ENCODE peak calls at places on chromosomes 5 and 9, in nine cellular contexts. One of them, this sample, is unnamed. For H3K4me1, the result is how much of the 10 kb centered on the place peaks cover.

GRCh38 chr9:68793605-68794343 is 88.7 kb downstream of the PIP5K1B start:
- DNase-seq in sigmoid colon: no peak
- DNase-seq in heart left ventricle: no peak
- DNase-seq in spleen: no peak
- DNase-seq in transverse colon: no peak
- DNase-seq in endothelial cell of umbilical vein: no peak
- DNase-seq in tibial nerve: no peak
- DNase-seq in gastrocnemius medialis: no peak
- DNase-seq in stomach: no peak
- DNase-seq in this sample: no peak

GRCh38 chr5:67246108-67246507 is 49.5 kb upstream of the CD180 start:
- DNase-seq in sigmoid colon: no peak
- DNase-seq in heart left ventricle: peak
- DNase-seq in spleen: no peak
- DNase-seq in transverse colon: no peak
- DNase-seq in endothelial cell of umbilical vein: peak
- DNase-seq in tibial nerve: no peak
- DNase-seq in gastrocnemius medialis: no peak
- DNase-seq in stomach: no peak
- DNase-seq in this sample: no peak

GRCh38 chr5:9523090-9523813 is 22.6 kb downstream of the SEMA5A start:
- DNase-seq in sigmoid colon: no peak
- DNase-seq in heart left ventricle: no peak
- DNase-seq in spleen: no peak
- DNase-seq in transverse colon: no peak
- DNase-seq in endothelial cell of umbilical vein: no peak
- DNase-seq in tibial nerve: no peak
- DNase-seq in gastrocnemius medialis: no peak
- DNase-seq in stomach: no peak
- DNase-seq in this sample: no peak

GRCh38 chr9:75378036-75378435 is 289.7 kb downstream of the OSTF1 start:
- DNase-seq in sigmoid colon: peak
- DNase-seq in heart left ventricle: peak
- DNase-seq in spleen: no peak
- DNase-seq in transverse colon: no peak
- DNase-seq in endothelial cell of umbilical vein: no peak
- DNase-seq in tibial nerve: peak
- DNase-seq in gastrocnemius medialis: peak
- DNase-seq in stomach: no peak
- DNase-seq in this sample: peak

GRCh38 chr5:140295414-140295813 is 7.5 kb downstream of the PFDN1 start:
- DNase-seq in sigmoid colon: peak
- DNase-seq in heart left ventricle: peak
- DNase-seq in spleen: no peak
- DNase-seq in transverse colon: peak
- DNase-seq in endothelial cell of umbilical vein: peak
- DNase-seq in tibial nerve: no peak
- DNase-seq in gastrocnemius medialis: peak
- DNase-seq in stomach: peak
- DNase-seq in this sample: peak

GRCh38 chr5:177471610-177472356 is 1.7 kb downstream of the DBN1 start:
- DNase-seq in sigmoid colon: peak
- DNase-seq in heart left ventricle: no peak
- DNase-seq in spleen: no peak
- DNase-seq in transverse colon: no peak
- DNase-seq in endothelial cell of umbilical vein: no peak
- DNase-seq in tibial nerve: peak
- DNase-seq in gastrocnemius medialis: no peak
- DNase-seq in stomach: no peak
- DNase-seq in this sample: no peak

GRCh38 chr5:3373391-3373790 is 222.2 kb upstream of the IRX1 start:
- DNase-seq in sigmoid colon: no peak
- DNase-seq in heart left ventricle: no peak
- DNase-seq in spleen: no peak
- DNase-seq in transverse colon: no peak
- DNase-seq in endothelial cell of umbilical vein: no peak
- DNase-seq in tibial nerve: no peak
- DNase-seq in gastrocnemius medialis: no peak
- DNase-seq in stomach: no peak
- DNase-seq in this sample: no peak

GRCh38 chr5:177336112-177336511 is 15.4 kb downstream of the LMAN2 start:
- DNase-seq in sigmoid colon: no peak
- DNase-seq in heart left ventricle: no peak
- DNase-seq in spleen: peak
- DNase-seq in transverse colon: no peak
- DNase-seq in endothelial cell of umbilical vein: peak
- DNase-seq in tibial nerve: no peak
- DNase-seq in gastrocnemius medialis: no peak
- DNase-seq in stomach: no peak
- DNase-seq in this sample: no peak

GRCh38 chr9:96140401-96141180 is 161.4 kb downstream of the HSD17B3 start:
- DNase-seq in sigmoid colon: peak
- DNase-seq in heart left ventricle: no peak
- DNase-seq in spleen: no peak
- DNase-seq in transverse colon: no peak
- DNase-seq in endothelial cell of umbilical vein: no peak
- DNase-seq in tibial nerve: no peak
- DNase-seq in gastrocnemius medialis: no peak
- DNase-seq in stomach: peak
- DNase-seq in this sample: no peak

GRCh38 chr5:150064681-150065220 is 21.6 kb downstream of the CSF1R start:
- DNase-seq in sigmoid colon: peak
- DNase-seq in heart left ventricle: no peak
- DNase-seq in spleen: peak
- DNase-seq in transverse colon: no peak
- DNase-seq in endothelial cell of umbilical vein: no peak
- DNase-seq in tibial nerve: no peak
- DNase-seq in gastrocnemius medialis: no peak
- DNase-seq in stomach: no peak
- DNase-seq in this sample: no peak

GRCh38 chr9:84538879-84539278 is 130.7 kb upstream of the NTRK2 start:
- DNase-seq in sigmoid colon: no peak
- DNase-seq in heart left ventricle: no peak
- DNase-seq in spleen: no peak
- DNase-seq in transverse colon: no peak
- DNase-seq in endothelial cell of umbilical vein: no peak
- DNase-seq in tibial nerve: no peak
- DNase-seq in gastrocnemius medialis: no peak
- DNase-seq in stomach: no peak
- DNase-seq in this sample: no peak

GRCh38 chr5:58925627-58926545 is 343.0 kb downstream of the RAB3C start:
- DNase-seq in sigmoid colon: no peak
- DNase-seq in heart left ventricle: no peak
- DNase-seq in spleen: no peak
- DNase-seq in transverse colon: no peak
- DNase-seq in endothelial cell of umbilical vein: no peak
- DNase-seq in tibial nerve: no peak
- DNase-seq in gastrocnemius medialis: no peak
- DNase-seq in stomach: no peak
- DNase-seq in this sample: no peak

GRCh38 chr5:115068239-115069086 is 101.2 kb downstream of the TRIM36 start:
- DNase-seq in sigmoid colon: no peak
- DNase-seq in heart left ventricle: no peak
- DNase-seq in spleen: no peak
- DNase-seq in transverse colon: no peak
- DNase-seq in endothelial cell of umbilical vein: peak
- DNase-seq in tibial nerve: no peak
- DNase-seq in gastrocnemius medialis: no peak
- DNase-seq in stomach: no peak
- DNase-seq in this sample: no peak

GRCh38 chr9:132757031-132757430 is 86.8 kb downstream of the GTF3C4 start:
- DNase-seq in sigmoid colon: peak
- DNase-seq in heart left ventricle: no peak
- DNase-seq in spleen: no peak
- DNase-seq in transverse colon: no peak
- DNase-seq in endothelial cell of umbilical vein: no peak
- DNase-seq in tibial nerve: no peak
- DNase-seq in gastrocnemius medialis: no peak
- DNase-seq in stomach: no peak
- DNase-seq in this sample: peak

GRCh38 chr5:10595305-10595677 is 31.4 kb downstream of the ANKRD33B start:
- DNase-seq in sigmoid colon: no peak
- DNase-seq in heart left ventricle: no peak
- DNase-seq in spleen: no peak
- DNase-seq in transverse colon: no peak
- DNase-seq in endothelial cell of umbilical vein: no peak
- DNase-seq in tibial nerve: no peak
- DNase-seq in gastrocnemius medialis: no peak
- DNase-seq in stomach: no peak
- DNase-seq in this sample: no peak

GRCh38 chr5:10596886-10597451 is 33.1 kb downstream of the ANKRD33B start:
- DNase-seq in sigmoid colon: no peak
- DNase-seq in heart left ventricle: no peak
- DNase-seq in spleen: no peak
- DNase-seq in transverse colon: no peak
- DNase-seq in endothelial cell of umbilical vein: no peak
- DNase-seq in tibial nerve: no peak
- DNase-seq in gastrocnemius medialis: no peak
- DNase-seq in stomach: no peak
- DNase-seq in this sample: no peak

GRCh38 chr5:10595678-10596309 is 31.9 kb downstream of the ANKRD33B start:
- DNase-seq in sigmoid colon: no peak
- DNase-seq in heart left ventricle: peak
- DNase-seq in spleen: no peak
- DNase-seq in transverse colon: no peak
- DNase-seq in endothelial cell of umbilical vein: peak
- DNase-seq in tibial nerve: no peak
- DNase-seq in gastrocnemius medialis: peak
- DNase-seq in stomach: no peak
- DNase-seq in this sample: no peak

GRCh38 chr5:10594591-10595210 is 30.8 kb downstream of the ANKRD33B start:
- DNase-seq in sigmoid colon: no peak
- DNase-seq in heart left ventricle: no peak
- DNase-seq in spleen: peak
- DNase-seq in transverse colon: no peak
- DNase-seq in endothelial cell of umbilical vein: no peak
- DNase-seq in tibial nerve: no peak
- DNase-seq in gastrocnemius medialis: no peak
- DNase-seq in stomach: no peak
- DNase-seq in this sample: no peak

GRCh38 chr5:10596310-10596703 is 32.4 kb downstream of the ANKRD33B start:
- DNase-seq in sigmoid colon: no peak
- DNase-seq in heart left ventricle: no peak
- DNase-seq in spleen: no peak
- DNase-seq in transverse colon: no peak
- DNase-seq in endothelial cell of umbilical vein: no peak
- DNase-seq in tibial nerve: no peak
- DNase-seq in gastrocnemius medialis: no peak
- DNase-seq in stomach: no peak
- DNase-seq in this sample: no peak
- H3K4me1 ChIP-seq in sigmoid colon: under half
- H3K4me1 ChIP-seq in heart left ventricle: half or more
- H3K4me1 ChIP-seq in spleen: under half
- H3K4me1 ChIP-seq in transverse colon: under half
- H3K4me1 ChIP-seq in endothelial cell of umbilical vein: under half
- H3K4me1 ChIP-seq in tibial nerve: under half
- H3K4me1 ChIP-seq in gastrocnemius medialis: under half
- H3K4me1 ChIP-seq in stomach: under half
- H3K4me1 ChIP-seq in this sample: under half

DNA sequence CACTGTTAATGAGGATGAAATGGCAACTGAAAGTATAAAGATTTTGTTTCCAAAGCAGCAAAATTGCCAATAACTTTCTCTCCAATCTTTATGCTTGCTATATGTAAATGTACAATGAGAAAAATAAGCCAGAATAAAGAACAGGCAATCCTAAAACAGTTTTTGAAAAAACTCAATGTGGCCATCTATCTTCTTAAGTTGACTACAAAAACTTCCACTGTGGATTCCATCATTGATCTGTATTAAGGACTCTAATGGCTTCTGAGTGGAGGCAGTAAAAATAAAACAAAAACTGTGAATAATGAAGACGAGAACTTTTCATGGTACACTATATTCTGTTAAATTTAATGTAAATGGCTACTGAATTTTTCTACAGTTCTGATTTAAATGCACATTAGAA is 382.9 kb downstream of the TMEM232 start:
- DNase-seq in sigmoid colon: no peak
- DNase-seq in heart left ventricle: no peak
- DNase-seq in spleen: no peak
- DNase-seq in transverse colon: no peak
- DNase-seq in endothelial cell of umbilical vein: no peak
- DNase-seq in tibial nerve: no peak
- DNase-seq in gastrocnemius medialis: no peak
- DNase-seq in stomach: no peak
- DNase-seq in this sample: no peak
- TF ChIP-seq POLR2A in sigmoid colon: no peak
- TF ChIP-seq POLR2A in heart left ventricle: no peak
- TF ChIP-seq POLR2A in spleen: no peak
- TF ChIP-seq POLR2A in transverse colon: no peak
- TF ChIP-seq POLR2A in endothelial cell of umbilical vein: no peak
- TF ChIP-seq POLR2A in tibial nerve: no peak
- TF ChIP-seq POLR2A in gastrocnemius medialis: no peak
- TF ChIP-seq POLR2A in stomach: no peak
- TF ChIP-seq POLR2A in this sample: no peak

DNA sequence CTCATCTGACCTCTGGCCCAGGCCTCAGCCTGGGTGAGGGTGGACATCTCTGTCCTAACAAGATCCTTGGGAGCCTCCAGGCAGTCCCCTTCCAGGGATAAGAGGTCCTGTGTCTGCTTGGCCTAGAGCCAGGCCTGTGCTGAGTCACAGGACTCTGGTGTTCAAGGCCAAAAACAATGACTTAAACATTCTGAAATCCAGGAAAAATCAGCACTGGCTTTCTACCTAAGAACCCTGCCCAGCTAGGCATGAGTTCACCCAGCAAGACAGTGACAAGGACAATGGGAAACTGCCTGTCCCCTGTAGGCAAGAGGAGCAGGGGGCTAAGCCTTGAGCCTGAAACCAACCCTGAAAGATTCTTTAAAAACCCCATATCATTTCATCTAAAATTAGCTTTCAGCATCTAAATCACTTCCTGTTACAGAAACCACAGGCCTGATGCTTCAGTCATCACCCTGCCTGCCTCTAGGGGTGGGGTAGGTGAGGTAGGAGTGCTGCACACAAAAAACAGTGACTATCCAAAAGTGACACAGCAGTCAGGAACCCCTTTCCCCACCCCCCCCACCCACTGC is 29.9 kb downstream of the CSF2 start:
- DNase-seq in sigmoid colon: peak
- DNase-seq in heart left ventricle: peak
- DNase-seq in spleen: peak
- DNase-seq in transverse colon: peak
- DNase-seq in endothelial cell of umbilical vein: peak
- DNase-seq in tibial nerve: peak
- DNase-seq in gastrocnemius medialis: peak
- DNase-seq in stomach: peak
- DNase-seq in this sample: peak
- H3K4me1 ChIP-seq in sigmoid colon: under half
- H3K4me1 ChIP-seq in heart left ventricle: under half
- H3K4me1 ChIP-seq in spleen: under half
- H3K4me1 ChIP-seq in transverse colon: under half
- H3K4me1 ChIP-seq in endothelial cell of umbilical vein: under half
- H3K4me1 ChIP-seq in tibial nerve: under half
- H3K4me1 ChIP-seq in gastrocnemius medialis: under half
- H3K4me1 ChIP-seq in stomach: under half
- H3K4me1 ChIP-seq in this sample: under half

DNA sequence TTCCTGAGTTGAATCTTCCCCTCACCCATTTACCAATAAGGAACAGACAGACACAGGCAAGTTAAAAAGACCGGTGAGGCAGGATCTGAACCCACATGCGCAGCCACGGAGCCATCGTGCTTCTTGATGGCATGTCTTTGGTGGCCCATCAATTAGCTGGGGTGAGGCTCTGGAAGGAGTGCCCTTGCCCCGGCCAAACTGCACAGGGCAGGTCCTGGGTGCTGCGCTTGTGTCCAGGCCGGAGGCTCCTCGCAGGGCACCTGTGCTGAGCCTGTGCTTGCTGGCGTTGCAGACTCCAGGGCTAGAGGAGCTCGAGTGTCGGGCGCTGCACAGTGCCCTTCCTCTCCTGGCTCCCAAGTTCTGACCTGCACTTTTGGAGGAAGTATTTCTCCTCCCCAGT is 66.4 kb downstream of the PSMB7 start:
- DNase-seq in sigmoid colon: peak
- DNase-seq in heart left ventricle: no peak
- DNase-seq in spleen: peak
- DNase-seq in transverse colon: no peak
- DNase-seq in endothelial cell of umbilical vein: no peak
- DNase-seq in tibial nerve: peak
- DNase-seq in gastrocnemius medialis: no peak
- DNase-seq in stomach: no peak
- DNase-seq in this sample: no peak
- TF ChIP-seq POLR2A in sigmoid colon: no peak
- TF ChIP-seq POLR2A in heart left ventricle: no peak
- TF ChIP-seq POLR2A in spleen: no peak
- TF ChIP-seq POLR2A in transverse colon: no peak
- TF ChIP-seq POLR2A in endothelial cell of umbilical vein: no peak
- TF ChIP-seq POLR2A in tibial nerve: no peak
- TF ChIP-seq POLR2A in gastrocnemius medialis: no peak
- TF ChIP-seq POLR2A in stomach: no peak
- TF ChIP-seq POLR2A in this sample: no peak